ENCODE peak calls at places on chromosomes 16 and 17, in eight cellular contexts. One of them, this sample, is unnamed.

GRCh38 chr17:48294989-48295892 is 134.8 kb downstream of the SKAP1 start:
- DNase-seq in KG1: no peak
- DNase-seq in lung: no peak
- DNase-seq in CD8-positive, alpha-beta memory T cell: no peak
- DNase-seq in activated naive CD8-positive, alpha-beta T cell treated with anti-CD3 and anti-CD28 coated beads, Interleukin-2, amount 50 U/mL, for 24 hours: no peak
- DNase-seq in posterior cingulate gyrus: no peak
- DNase-seq in mucosa of descending colon: no peak
- DNase-seq in HS-5: peak
- DNase-seq in this sample: peak

GRCh38 chr17:71237903-71238538 is 882.8 kb upstream of the SOX9 start:
- DNase-seq in activated naive CD8-positive, alpha-beta T cell treated with anti-CD3 and anti-CD28 coated beads, Interleukin-2, amount 50 U/mL, for 24 hours: no peak
- DNase-seq in posterior cingulate gyrus: no peak
- DNase-seq in HS-5: peak
- DNase-seq in CD8-positive, alpha-beta memory T cell: no peak
- DNase-seq in KG1: no peak
- DNase-seq in lung: no peak
- DNase-seq in mucosa of descending colon: no peak
- DNase-seq in this sample: no peak

GRCh38 chr17:62723842-62724241 is 84.3 kb downstream of the MARCHF10 start:
- DNase-seq in posterior cingulate gyrus: no peak
- DNase-seq in lung: no peak
- DNase-seq in HS-5: no peak
- DNase-seq in mucosa of descending colon: no peak
- DNase-seq in CD8-positive, alpha-beta memory T cell: no peak
- DNase-seq in KG1: no peak
- DNase-seq in activated naive CD8-positive, alpha-beta T cell treated with anti-CD3 and anti-CD28 coated beads, Interleukin-2, amount 50 U/mL, for 24 hours: no peak
- DNase-seq in this sample: no peak

GRCh38 chr17:37485938-37486570 is 3.6 kb upstream of the DUSP14 start:
- DNase-seq in lung: no peak
- DNase-seq in CD8-positive, alpha-beta memory T cell: no peak
- DNase-seq in KG1: no peak
- DNase-seq in mucosa of descending colon: no peak
- DNase-seq in posterior cingulate gyrus: no peak
- DNase-seq in HS-5: no peak
- DNase-seq in activated naive CD8-positive, alpha-beta T cell treated with anti-CD3 and anti-CD28 coated beads, Interleukin-2, amount 50 U/mL, for 24 hours: no peak
- DNase-seq in this sample: no peak

GRCh38 chr16:68972008-68972407 is 128.7 kb downstream of the TANGO6 start:
- DNase-seq in HS-5: no peak
- DNase-seq in activated naive CD8-positive, alpha-beta T cell treated with anti-CD3 and anti-CD28 coated beads, Interleukin-2, amount 50 U/mL, for 24 hours: no peak
- DNase-seq in posterior cingulate gyrus: no peak
- DNase-seq in KG1: no peak
- DNase-seq in lung: no peak
- DNase-seq in CD8-positive, alpha-beta memory T cell: no peak
- DNase-seq in mucosa of descending colon: no peak
- DNase-seq in this sample: no peak

GRCh38 chr17:49753959-49754391 is 10.0 kb downstream of the FAM117A start:
- DNase-seq in lung: no peak
- DNase-seq in mucosa of descending colon: no peak
- DNase-seq in posterior cingulate gyrus: no peak
- DNase-seq in activated naive CD8-positive, alpha-beta T cell treated with anti-CD3 and anti-CD28 coated beads, Interleukin-2, amount 50 U/mL, for 24 hours: no peak
- DNase-seq in HS-5: no peak
- DNase-seq in CD8-positive, alpha-beta memory T cell: no peak
- DNase-seq in KG1: no peak
- DNase-seq in this sample: no peak

GRCh38 chr17:2796164-2797140 is at the start of gene RAP1GAP2:
- DNase-seq in HS-5: no peak
- DNase-seq in lung: peak
- DNase-seq in activated naive CD8-positive, alpha-beta T cell treated with anti-CD3 and anti-CD28 coated beads, Interleukin-2, amount 50 U/mL, for 24 hours: peak
- DNase-seq in KG1: peak
- DNase-seq in mucosa of descending colon: peak
- DNase-seq in CD8-positive, alpha-beta memory T cell: peak
- DNase-seq in posterior cingulate gyrus: peak
- DNase-seq in this sample: no peak

GRCh38 chr17:3531266-3532101 is 26.1 kb downstream of the TRPV3 start:
- DNase-seq in mucosa of descending colon: no peak
- DNase-seq in CD8-positive, alpha-beta memory T cell: no peak
- DNase-seq in activated naive CD8-positive, alpha-beta T cell treated with anti-CD3 and anti-CD28 coated beads, Interleukin-2, amount 50 U/mL, for 24 hours: no peak
- DNase-seq in posterior cingulate gyrus: peak
- DNase-seq in HS-5: no peak
- DNase-seq in KG1: no peak
- DNase-seq in lung: no peak
- DNase-seq in this sample: no peak

GRCh38 chr16:81553814-81554675 is 109.4 kb downstream of the CMIP start:
- DNase-seq in mucosa of descending colon: no peak
- DNase-seq in activated naive CD8-positive, alpha-beta T cell treated with anti-CD3 and anti-CD28 coated beads, Interleukin-2, amount 50 U/mL, for 24 hours: no peak
- DNase-seq in lung: no peak
- DNase-seq in HS-5: no peak
- DNase-seq in CD8-positive, alpha-beta memory T cell: no peak
- DNase-seq in posterior cingulate gyrus: no peak
- DNase-seq in KG1: no peak
- DNase-seq in this sample: no peak

GRCh38 chr16:87860553-87861299 is 8.6 kb downstream of the SLC7A5 start:
- DNase-seq in KG1: no peak
- DNase-seq in posterior cingulate gyrus: no peak
- DNase-seq in CD8-positive, alpha-beta memory T cell: no peak
- DNase-seq in HS-5: no peak
- DNase-seq in lung: no peak
- DNase-seq in activated naive CD8-positive, alpha-beta T cell treated with anti-CD3 and anti-CD28 coated beads, Interleukin-2, amount 50 U/mL, for 24 hours: no peak
- DNase-seq in mucosa of descending colon: peak
- DNase-seq in this sample: no peak